ENCODE peak calls at places on chromosomes 6 and 20, in five cellular contexts. D is IMR-90, C is heart right ventricle, Y is neural progenitor cell, H is endodermal cell. W is an unnamed sample. For H3K4me1, the result is how much of the 10 kb centered on the place peaks cover.

GRCh38 chr6:31794294-31794865 is 1.2 kb downstream of the VARS1 start:
- DNase-seq in D (peak), C (no peak), Y (peak), H (no peak), W (no peak)

GRCh38 chr6:160978141-160978926 is 13.2 kb upstream of the MAP3K4 start:
- DNase-seq in D (peak), C (no peak), Y (no peak), H (no peak), W (no peak)

GRCh38 chr6:111381126-111381525 is 101.9 kb downstream of the REV3L start:
- DNase-seq in D (peak), C (no peak), Y (no peak), H (no peak), W (no peak)

GRCh38 chr20:58515240-58516212 is at the start of gene APCDD1L:
- DNase-seq in D (peak), C (no peak), Y (peak), H (peak), W (peak)

GRCh38 chr20:37661536-37661935 is 32.3 kb upstream of the CTNNBL1 start:
- DNase-seq in D (no peak), C (no peak), Y (no peak), H (no peak), W (no peak)

GRCh38 chr20:14879020-14879697 is 541.7 kb upstream of the FLRT3 start:
- DNase-seq in D (peak), C (no peak), Y (no peak), H (no peak), W (no peak)

GRCh38 chr6:25138024-25138696 is 141.0 kb upstream of the CARMIL1 start:
- DNase-seq in D (peak), C (peak), Y (no peak), H (no peak), W (peak)

GRCh38 chr20:51447097-51447764 is 95.3 kb downstream of the NFATC2 start:
- DNase-seq in D (peak), C (peak), Y (peak), H (no peak), W (peak)

GRCh38 chr6:150195996-150196417 is 53.2 kb downstream of the PPP1R14C start:
- DNase-seq in D (no peak), C (no peak), Y (no peak), H (no peak), W (no peak)

GRCh38 chr6:91273729-91274128 is 686.9 kb upstream of the MAP3K7 start:
- DNase-seq in D (no peak), C (peak), Y (no peak), H (no peak), W (no peak)

GRCh38 chr6:90370493-90370959 is 73.9 kb upstream of the BACH2 start:
- DNase-seq in D (peak), C (no peak), Y (no peak), H (no peak), W (no peak)

GRCh38 chr6:53465732-53466131 is 79.2 kb downstream of the GCLC start:
- DNase-seq in D (peak), C (no peak), Y (no peak), H (no peak), W (no peak)

GRCh38 chr6:141252828-141253608 is 879.7 kb upstream of the GJE1 start:
- DNase-seq in D (no peak), C (no peak), Y (no peak), H (no peak), W (no peak)
- H3K4me3 ChIP-seq in D (no peak), C (no peak), Y (no peak), H (no peak), W (peak)

DNA sequence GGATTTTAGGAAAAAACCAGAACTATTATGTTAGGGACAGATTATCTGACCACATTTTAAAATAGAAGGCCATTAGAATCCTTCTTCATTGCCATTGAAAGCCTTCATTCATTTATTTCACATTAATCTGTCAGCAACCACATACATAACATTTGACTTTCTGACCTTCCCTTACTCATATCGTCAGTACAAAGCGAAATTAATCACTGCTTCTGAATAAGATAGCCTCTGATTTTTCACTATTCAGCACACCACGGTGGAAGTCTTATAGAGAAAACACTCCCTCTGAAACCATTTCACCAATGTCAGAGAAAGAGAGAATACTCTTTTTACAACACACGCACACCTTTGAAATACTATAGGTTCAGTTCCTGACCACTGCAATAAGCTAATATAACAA is 442.5 kb upstream of the ID4 start:
- DNase-seq in D (no peak), C (no peak), Y (no peak), H (no peak), W (no peak)
- H3K27ac ChIP-seq in D (no peak), C (no peak), Y (no peak), H (no peak), W (no peak)

GRCh38 chr6:158663465-158664167 is 13.8 kb downstream of the SYTL3 start:
- DNase-seq in D (no peak), C (no peak), Y (no peak), H (no peak), W (no peak)
- H3K4me1 ChIP-seq in D (under half), C (under half), Y (under half), H (under half), W (under half)

GRCh38 chr6:128323011-128323410 is 197.4 kb downstream of the PTPRK start:
- DNase-seq in D (no peak), C (no peak), Y (no peak), H (no peak), W (no peak)
- H3K4me3 ChIP-seq in D (no peak), C (no peak), Y (no peak), H (no peak), W (no peak)

GRCh38 chr20:57508381-57508780 is 16.6 kb downstream of the CTCFL start:
- DNase-seq in D (no peak), C (no peak), Y (peak), H (no peak), W (no peak)
- H3K27ac ChIP-seq in D (no peak), C (no peak), Y (peak), H (no peak), W (no peak)

GRCh38 chr6:56713285-56713684 is 70.6 kb upstream of the DST start:
- DNase-seq in D (peak), C (peak), Y (no peak), H (peak), W (no peak)
- H3K4me1 ChIP-seq in D (under half), C (under half), Y (under half), H (under half), W (under half)

GRCh38 chr6:1388927-1389790 is at the start of gene FOXF2:
- DNase-seq in D (no peak), C (no peak), Y (peak), H (peak), W (no peak)
- H3K4me3 ChIP-seq in D (peak), C (peak), Y (peak), H (no peak), W (peak)

GRCh38 chr6:108689279-108690161 is 128.8 kb downstream of the FOXO3 start:
- DNase-seq in D (peak), C (peak), Y (no peak), H (peak), W (peak)

GRCh38 chr6:108697646-108698161 is 137.0 kb downstream of the FOXO3 start:
- DNase-seq in D (no peak), C (no peak), Y (no peak), H (no peak), W (no peak)

GRCh38 chr6:108694816-108695215 is 134.1 kb downstream of the FOXO3 start:
- DNase-seq in D (no peak), C (no peak), Y (no peak), H (no peak), W (no peak)

GRCh38 chr6:108690326-108691000 is 129.7 kb downstream of the FOXO3 start:
- DNase-seq in D (peak), C (no peak), Y (no peak), H (peak), W (no peak)

GRCh38 chr6:108693406-108694154 is 132.9 kb downstream of the FOXO3 start:
- DNase-seq in D (no peak), C (no peak), Y (no peak), H (no peak), W (no peak)
- H3K27ac ChIP-seq in D (no peak), C (no peak), Y (no peak), H (no peak), W (peak)